ENCODE peak calls at places on chromosome 18, in eight cellular contexts. J is mesothelial cell of epicardium, S is retinal pigment epithelial cell, N is ovary, Z is upper lobe of left lung, U is bronchial epithelial cell, T is RWPE2, C is BJ. R is an unnamed sample.

GRCh38 chr18:38796762-38797161 is 1231.2 kb upstream of the CELF4 start:
- DNase-seq in J (no peak), T (no peak), C (no peak), U (no peak), N (no peak), Z (no peak), S (no peak), R (no peak)

GRCh38 chr18:11799066-11799465 is 52.1 kb upstream of the CHMP1B start:
- DNase-seq in T (no peak), S (no peak), C (no peak), U (no peak), N (no peak), Z (no peak), J (no peak), R (no peak)

GRCh38 chr18:51009071-51009470 is 20.9 kb upstream of the SMAD4 start:
- DNase-seq in Z (no peak), C (no peak), U (peak), J (no peak), S (no peak), N (no peak), T (no peak), R (no peak)

GRCh38 chr18:70221156-70221910 is 15.8 kb upstream of the RTTN start:
- DNase-seq in U (no peak), J (no peak), N (no peak), Z (no peak), C (no peak), T (no peak), S (peak), R (no peak)

GRCh38 chr18:77160515-77160914 is 27.9 kb upstream of the MBP start:
- DNase-seq in N (no peak), S (no peak), J (no peak), U (no peak), Z (no peak), C (no peak), T (no peak), R (no peak)

GRCh38 chr18:36078751-36079529 is 11.6 kb upstream of the RPRD1A start:
- DNase-seq in U (no peak), C (peak), T (no peak), N (no peak), S (no peak), J (no peak), Z (no peak), R (no peak)

GRCh38 chr18:12652861-12653401 is 5.0 kb downstream of the SPIRE1 start:
- DNase-seq in S (no peak), C (no peak), N (no peak), T (no peak), J (no peak), U (no peak), Z (no peak), R (no peak)

GRCh38 chr18:38606841-38607240 is 1041.2 kb upstream of the CELF4 start:
- DNase-seq in T (no peak), S (no peak), C (no peak), U (no peak), N (no peak), J (no peak), Z (no peak), R (no peak)

GRCh38 chr18:76988015-76988826 is 144.4 kb downstream of the MBP start:
- DNase-seq in N (no peak), Z (no peak), U (no peak), S (no peak), T (no peak), C (no peak), J (no peak), R (no peak)

GRCh38 chr18:51070545-51070944 is 40.5 kb downstream of the SMAD4 start:
- DNase-seq in J (no peak), U (peak), C (peak), S (peak), T (no peak), N (no peak), Z (no peak), R (no peak)

GRCh38 chr18:44708451-44709083 is 27.9 kb downstream of the SETBP1 start:
- DNase-seq in Z (no peak), T (no peak), C (no peak), J (no peak), N (peak), U (no peak), S (no peak), R (no peak)

GRCh38 chr18:50709215-50709614 is 110.6 kb downstream of the MRO start:
- DNase-seq in U (no peak), Z (no peak), T (no peak), J (no peak), S (no peak), N (no peak), C (no peak), R (no peak)

GRCh38 chr18:76981388-76981968 is 151.1 kb downstream of the MBP start:
- DNase-seq in Z (no peak), C (no peak), U (no peak), T (no peak), N (no peak), S (no peak), J (peak), R (no peak)

GRCh38 chr18:70371085-70371735 is 82.4 kb downstream of the SOCS6 start:
- DNase-seq in Z (no peak), S (no peak), C (no peak), J (no peak), N (no peak), T (no peak), U (peak), R (no peak)

GRCh38 chr18:76484749-76485387 is 10.2 kb downstream of the ZNF516 start:
- DNase-seq in J (no peak), S (no peak), U (no peak), Z (no peak), N (no peak), T (no peak), C (no peak), R (no peak)

GRCh38 chr18:55513199-55513598 is 74.8 kb downstream of the TCF4 start:
- DNase-seq in Z (no peak), J (no peak), U (peak), N (no peak), C (no peak), T (no peak), S (no peak), R (no peak)

DNA sequence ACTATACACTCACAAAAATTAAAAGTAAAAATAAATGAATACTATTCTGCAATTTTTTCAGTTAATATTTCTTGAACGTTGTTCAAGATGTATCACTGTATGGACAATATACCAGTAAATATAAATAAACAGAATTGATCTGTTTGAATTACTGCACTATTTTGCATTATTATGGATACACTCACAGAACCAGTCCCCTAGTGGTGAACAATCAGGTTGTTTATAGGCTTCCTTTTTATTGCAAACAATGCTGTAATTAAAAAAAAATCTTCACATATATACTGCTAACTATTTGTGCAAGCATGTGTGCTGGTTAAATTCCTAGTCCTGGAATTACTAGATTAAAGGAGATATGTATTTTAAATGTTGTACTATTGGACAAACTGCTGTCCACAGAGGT is 306.0 kb downstream of the FBXO15 start:
- DNase-seq in T (no peak), J (no peak), C (no peak), U (no peak), S (no peak), N (no peak), Z (no peak), R (no peak)
- TF ChIP-seq CTCF in T (peak), J (peak), C (peak), U (peak), S (peak), N (no peak), Z (no peak), R (no peak)

GRCh38 chr18:1057367-1057766 is 152.7 kb downstream of the ADCYAP1 start:
- DNase-seq in Z (no peak), T (no peak), U (no peak), C (no peak), J (no peak), N (no peak), S (no peak), R (no peak)

GRCh38 chr18:1062592-1062991 is 157.9 kb downstream of the ADCYAP1 start:
- DNase-seq in N (no peak), S (no peak), Z (no peak), J (no peak), U (no peak), C (no peak), T (no peak), R (no peak)
- TF ChIP-seq CTCF in N (no peak), S (peak), Z (no peak), J (no peak), U (no peak), C (no peak), T (no peak), R (no peak)

GRCh38 chr18:33606621-33607020 is 28.6 kb downstream of the ASXL3 start:
- DNase-seq in Z (no peak), C (no peak), N (no peak), S (no peak), T (no peak), J (no peak), U (no peak), R (no peak)
- TF ChIP-seq CTCF in Z (no peak), C (no peak), N (no peak), S (peak), T (no peak), J (no peak), U (no peak), R (no peak)

GRCh38 chr18:2330764-2331163 is 240.5 kb downstream of the METTL4 start:
- DNase-seq in T (no peak), J (no peak), C (no peak), N (no peak), Z (no peak), U (no peak), S (no peak), R (no peak)

GRCh38 chr18:2325933-2326332 is 245.4 kb downstream of the METTL4 start:
- DNase-seq in U (no peak), Z (no peak), S (no peak), T (no peak), C (no peak), J (no peak), N (no peak), R (no peak)

GRCh38 chr18:2326999-2327398 is 244.3 kb downstream of the METTL4 start:
- DNase-seq in U (no peak), C (no peak), S (no peak), T (no peak), N (no peak), J (no peak), Z (no peak), R (no peak)

GRCh38 chr18:2324459-2324858 is 246.8 kb downstream of the METTL4 start:
- DNase-seq in C (no peak), N (no peak), J (no peak), S (no peak), U (no peak), Z (no peak), T (no peak), R (no peak)

GRCh38 chr18:2325308-2325849 is 245.9 kb downstream of the METTL4 start:
- DNase-seq in S (no peak), J (no peak), Z (no peak), U (peak), T (no peak), N (no peak), C (no peak), R (no peak)
- TF ChIP-seq CTCF in S (no peak), J (no peak), Z (no peak), U (no peak), T (no peak), N (no peak), C (no peak), R (no peak)

GRCh38 chr18:63155169-63155852 is 164.3 kb downstream of the BCL2 start:
- DNase-seq in J (peak), N (no peak), Z (peak), U (peak), T (no peak), C (no peak), S (no peak), R (peak)
- TF ChIP-seq CTCF in J (peak), N (no peak), Z (peak), U (peak), T (peak), C (peak), S (peak), R (peak)

DNA sequence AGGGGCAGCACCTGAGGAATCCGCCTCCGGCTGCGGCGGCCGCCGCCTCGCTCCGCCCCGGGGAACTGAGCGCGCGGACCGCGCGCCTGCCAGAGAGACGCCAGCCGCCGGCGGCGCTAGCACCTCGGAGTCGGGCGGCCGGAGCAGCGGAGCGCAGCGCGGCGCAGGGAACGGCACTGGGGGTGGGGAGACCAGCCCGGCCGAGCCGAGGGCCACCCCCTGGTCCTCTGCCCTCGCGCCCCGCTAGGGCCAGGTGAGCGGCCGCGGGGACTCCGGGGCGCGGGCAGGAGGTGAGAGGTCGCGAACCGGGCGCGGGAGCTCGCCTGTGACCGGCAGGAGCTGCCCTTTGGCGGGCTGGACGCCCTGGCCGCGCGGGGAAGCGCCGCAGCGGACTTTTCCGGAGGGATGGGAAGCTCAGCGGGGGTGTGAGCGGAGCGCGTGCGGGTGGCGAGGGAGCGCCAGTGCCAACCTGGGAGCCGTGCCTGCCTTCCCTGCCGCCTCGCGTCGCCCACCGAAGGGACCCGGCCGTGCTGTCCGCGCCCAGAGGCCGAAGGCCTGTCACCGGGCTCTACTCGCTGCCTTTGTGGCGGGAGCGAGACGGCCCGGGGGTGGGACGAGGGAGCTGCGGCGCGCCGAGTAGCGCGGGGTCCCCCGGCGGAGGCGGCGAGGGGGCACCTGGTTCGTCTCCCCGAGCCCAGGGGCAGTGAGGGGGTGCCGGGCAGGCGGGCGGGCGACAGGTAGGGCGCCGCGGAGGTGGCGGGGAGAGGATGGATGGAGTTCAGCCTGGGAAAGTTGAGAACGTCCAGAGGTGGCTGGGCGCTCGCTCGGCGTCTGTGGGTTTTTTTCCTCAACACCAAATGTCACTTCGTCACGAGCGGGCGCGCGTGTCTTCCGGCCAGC is at the start of gene GREB1L:
- DNase-seq in S (no peak), Z (peak), U (peak), T (peak), J (peak), C (no peak), N (peak), R (no peak)
- TF ChIP-seq CTCF in S (peak), Z (no peak), U (peak), T (peak), J (peak), C (no peak), N (peak), R (no peak)

GRCh38 chr18:48022021-48022420 is 91.6 kb upstream of the SMAD2 start:
- DNase-seq in N (no peak), T (peak), U (no peak), C (no peak), S (no peak), J (no peak), Z (no peak), R (no peak)

GRCh38 chr18:48022531-48023330 is 92.3 kb upstream of the SMAD2 start:
- DNase-seq in N (no peak), S (no peak), T (peak), U (peak), Z (no peak), J (no peak), C (no peak), R (no peak)

GRCh38 chr18:48024009-48024512 is 93.6 kb upstream of the SMAD2 start:
- DNase-seq in Z (no peak), T (peak), N (no peak), J (no peak), S (no peak), C (no peak), U (no peak), R (no peak)

GRCh38 chr18:48024891-48025660 is 94.6 kb upstream of the SMAD2 start:
- DNase-seq in U (no peak), S (no peak), N (no peak), J (no peak), T (peak), Z (no peak), C (no peak), R (no peak)

GRCh38 chr18:48023334-48024008 is 93.0 kb upstream of the SMAD2 start:
- DNase-seq in C (no peak), Z (no peak), N (peak), J (peak), U (peak), T (peak), S (no peak), R (no peak)
- TF ChIP-seq CTCF in C (peak), Z (no peak), N (no peak), J (no peak), U (peak), T (peak), S (peak), R (no peak)

GRCh38 chr18:78661316-78661715 is 318.3 kb upstream of the SALL3 start:
- DNase-seq in S (no peak), T (peak), C (no peak), Z (no peak), U (no peak), J (no peak), N (no peak), R (no peak)

GRCh38 chr18:78658531-78658930 is 321.1 kb upstream of the SALL3 start:
- DNase-seq in U (no peak), S (no peak), T (no peak), C (no peak), J (no peak), N (no peak), Z (no peak), R (no peak)

GRCh38 chr18:78660311-78660710 is 319.3 kb upstream of the SALL3 start:
- DNase-seq in J (no peak), N (no peak), C (no peak), Z (no peak), T (no peak), S (no peak), U (no peak), R (no peak)

GRCh38 chr18:78659057-78659456 is 320.6 kb upstream of the SALL3 start:
- DNase-seq in U (no peak), C (no peak), Z (no peak), N (no peak), T (no peak), S (no peak), J (no peak), R (no peak)

DNA sequence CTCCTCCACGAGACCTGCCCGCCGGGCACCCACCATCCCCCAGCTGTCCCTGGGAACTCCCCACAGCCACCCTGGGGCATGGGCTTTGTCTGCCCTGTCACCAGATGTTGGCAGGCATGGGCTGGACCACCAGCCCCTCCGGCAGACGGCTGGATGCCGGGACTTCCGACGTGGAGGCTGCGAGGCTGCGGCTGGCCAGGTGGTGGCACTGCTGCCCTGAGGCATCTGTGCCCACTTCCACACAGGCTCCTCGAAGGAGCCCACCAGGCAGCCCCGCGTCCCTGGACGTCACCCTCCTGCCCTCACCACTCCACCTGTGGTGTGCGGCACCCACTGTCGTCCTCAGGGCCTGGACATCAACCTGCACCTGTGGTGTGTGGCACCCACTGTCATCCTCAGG is 319.9 kb upstream of the SALL3 start:
- DNase-seq in T (no peak), C (no peak), J (no peak), N (no peak), S (no peak), U (no peak), Z (peak), R (no peak)
- TF ChIP-seq CTCF in T (no peak), C (no peak), J (no peak), N (no peak), S (no peak), U (no peak), Z (no peak), R (peak)

GRCh38 chr18:59455728-59456276 is 96.7 kb upstream of the LMAN1 start:
- DNase-seq in S (no peak), N (peak), C (no peak), J (no peak), Z (no peak), T (no peak), U (no peak), R (no peak)

GRCh38 chr18:59451963-59452362 is 92.9 kb upstream of the LMAN1 start:
- DNase-seq in Z (no peak), N (no peak), S (no peak), J (no peak), C (no peak), T (no peak), U (no peak), R (no peak)

GRCh38 chr18:59456657-59457056 is 97.6 kb upstream of the LMAN1 start:
- DNase-seq in T (no peak), N (no peak), C (no peak), S (no peak), Z (no peak), J (no peak), U (no peak), R (no peak)

GRCh38 chr18:59453468-59453961 is 94.5 kb upstream of the LMAN1 start:
- DNase-seq in Z (no peak), J (no peak), N (no peak), T (no peak), U (no peak), C (no peak), S (no peak), R (no peak)

GRCh38 chr18:59454909-59455727 is 96.1 kb upstream of the LMAN1 start:
- DNase-seq in J (no peak), T (no peak), S (no peak), N (no peak), C (no peak), Z (no peak), U (no peak), R (no peak)
- TF ChIP-seq CTCF in J (no peak), T (no peak), S (no peak), N (no peak), C (no peak), Z (no peak), U (no peak), R (no peak)